ENCODE peak calls at places on chromosomes 12 and 14, in nine cellular contexts. H is pancreas, O is left lung, Z is heart right ventricle, U is cardiac muscle cell, Y is glutamatergic neuron, W is IMR-90, A is astrocyte of the cerebellum, F is ovary. D is an unnamed sample.

GRCh38 chr14:68544150-68544892 is 248.5 kb downstream of the ZFP36L1 start:
- DNase-seq in H (peak), O (peak), Z (no peak), U (peak), Y (no peak), W (peak), A (peak), F (peak), D (no peak)

GRCh38 chr12:18753481-18754117 is 15.7 kb downstream of the CAPZA3 start:
- DNase-seq in H (no peak), O (no peak), Z (peak), U (peak), Y (peak), W (peak), A (no peak), F (no peak), D (no peak)

GRCh38 chr14:75711134-75711795 is 50.2 kb downstream of the TTLL5 start:
- DNase-seq in H (peak), O (no peak), Z (no peak), U (peak), Y (peak), W (peak), A (peak), F (peak), D (no peak)

GRCh38 chr12:27619308-27619707 is 76.9 kb upstream of the REP15 start:
- DNase-seq in H (no peak), O (no peak), Z (no peak), U (peak), Y (no peak), W (peak), A (peak), F (no peak), D (no peak)

GRCh38 chr12:96425321-96425720 is 25.1 kb upstream of the CDK17 start:
- DNase-seq in H (no peak), O (no peak), Z (no peak), U (peak), Y (no peak), W (peak), A (peak), F (no peak), D (no peak)

GRCh38 chr12:58774008-58774407 is 146.3 kb downstream of the LRIG3 start:
- DNase-seq in H (no peak), O (no peak), Z (no peak), U (no peak), Y (no peak), W (no peak), A (no peak), F (no peak), D (no peak)

GRCh38 chr14:104894331-104895206 is 29.5 kb downstream of the CEP170B start:
- DNase-seq in H (peak), O (peak), Z (peak), U (no peak), Y (no peak), W (no peak), A (no peak), F (no peak), D (no peak)

GRCh38 chr12:116736962-116737773 is 701 bp downstream of the SPRING1 start:
- DNase-seq in H (no peak), O (no peak), Z (no peak), U (no peak), Y (peak), W (no peak), A (no peak), F (no peak), D (no peak)

GRCh38 chr14:71169028-71169427 is 261.8 kb downstream of the PCNX1 start:
- DNase-seq in H (no peak), O (no peak), Z (no peak), U (no peak), Y (no peak), W (no peak), A (no peak), F (no peak), D (no peak)

GRCh38 chr12:128820723-128821432 is 2.9 kb downstream of the SLC15A4 start:
- DNase-seq in H (no peak), O (peak), Z (peak), U (no peak), Y (no peak), W (no peak), A (no peak), F (no peak), D (no peak)

DNA sequence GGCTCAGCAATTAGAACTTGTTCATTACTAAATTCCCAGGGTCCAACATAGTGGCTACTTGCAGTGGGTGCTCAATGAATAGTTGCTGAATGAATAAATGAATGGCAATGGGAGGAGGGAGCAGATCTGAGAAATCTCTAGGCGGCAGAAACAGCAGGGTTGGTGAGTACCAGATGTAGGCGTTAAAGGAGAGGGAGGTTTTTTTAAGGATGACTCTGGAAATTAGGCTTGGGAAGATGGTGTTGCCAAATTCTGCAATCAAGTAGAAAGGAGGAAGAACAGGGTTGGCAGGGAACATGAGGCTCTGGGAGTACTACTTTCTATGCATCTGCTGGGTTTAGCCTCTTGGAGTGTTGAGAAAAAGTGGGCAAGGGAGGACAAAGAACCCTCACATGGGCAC is 207.1 kb downstream of the APAF1 start:
- DNase-seq in H (no peak), O (no peak), Z (no peak), U (no peak), Y (no peak), W (no peak), A (no peak), F (no peak), D (no peak)
- TF ChIP-seq CTCF in H (no peak), O (no peak), Z (no peak), U (no peak), Y (no peak), W (no peak), A (no peak), F (no peak), D (no peak)

DNA sequence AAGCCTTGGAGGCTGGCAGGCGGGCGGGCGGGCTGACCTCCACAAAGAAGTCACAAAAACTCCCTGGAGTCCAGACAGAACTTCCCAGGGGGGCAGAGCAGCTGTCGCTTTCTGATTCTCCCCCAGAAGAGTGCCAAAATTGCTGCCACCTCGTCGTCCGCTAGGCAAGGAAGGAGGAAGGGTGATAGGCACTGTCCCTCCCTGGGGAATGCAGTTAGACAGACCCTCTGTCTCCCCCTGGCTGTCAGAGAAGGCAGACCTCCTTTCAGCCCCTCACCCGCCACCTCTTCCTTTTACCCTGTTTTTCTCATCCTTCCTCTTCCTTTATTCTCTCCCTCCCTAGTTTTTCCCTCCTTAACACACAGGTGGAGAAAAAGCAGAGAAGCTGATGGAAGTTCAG is 18.7 kb downstream of the GRIN2B start:
- DNase-seq in H (no peak), O (no peak), Z (no peak), U (no peak), Y (peak), W (no peak), A (no peak), F (no peak), D (no peak)
- TF ChIP-seq CTCF in H (no peak), O (no peak), Z (no peak), U (no peak), Y (peak), W (no peak), A (peak), F (no peak), D (peak)

GRCh38 chr12:123764109-123764508 is 2.0 kb downstream of the DNAH10 start:
- DNase-seq in H (no peak), O (no peak), Z (no peak), U (no peak), Y (no peak), W (no peak), A (no peak), F (no peak), D (no peak)

GRCh38 chr12:123765504-123766035 is 3.5 kb downstream of the DNAH10 start:
- DNase-seq in H (no peak), O (no peak), Z (no peak), U (no peak), Y (no peak), W (no peak), A (no peak), F (no peak), D (no peak)

GRCh38 chr12:123762715-123763052 is 583 bp downstream of the DNAH10 start:
- DNase-seq in H (no peak), O (no peak), Z (no peak), U (no peak), Y (no peak), W (no peak), A (no peak), F (no peak), D (no peak)

GRCh38 chr12:123763093-123763492 is 992 bp downstream of the DNAH10 start:
- DNase-seq in H (no peak), O (no peak), Z (no peak), U (no peak), Y (no peak), W (no peak), A (no peak), F (no peak), D (no peak)

DNA sequence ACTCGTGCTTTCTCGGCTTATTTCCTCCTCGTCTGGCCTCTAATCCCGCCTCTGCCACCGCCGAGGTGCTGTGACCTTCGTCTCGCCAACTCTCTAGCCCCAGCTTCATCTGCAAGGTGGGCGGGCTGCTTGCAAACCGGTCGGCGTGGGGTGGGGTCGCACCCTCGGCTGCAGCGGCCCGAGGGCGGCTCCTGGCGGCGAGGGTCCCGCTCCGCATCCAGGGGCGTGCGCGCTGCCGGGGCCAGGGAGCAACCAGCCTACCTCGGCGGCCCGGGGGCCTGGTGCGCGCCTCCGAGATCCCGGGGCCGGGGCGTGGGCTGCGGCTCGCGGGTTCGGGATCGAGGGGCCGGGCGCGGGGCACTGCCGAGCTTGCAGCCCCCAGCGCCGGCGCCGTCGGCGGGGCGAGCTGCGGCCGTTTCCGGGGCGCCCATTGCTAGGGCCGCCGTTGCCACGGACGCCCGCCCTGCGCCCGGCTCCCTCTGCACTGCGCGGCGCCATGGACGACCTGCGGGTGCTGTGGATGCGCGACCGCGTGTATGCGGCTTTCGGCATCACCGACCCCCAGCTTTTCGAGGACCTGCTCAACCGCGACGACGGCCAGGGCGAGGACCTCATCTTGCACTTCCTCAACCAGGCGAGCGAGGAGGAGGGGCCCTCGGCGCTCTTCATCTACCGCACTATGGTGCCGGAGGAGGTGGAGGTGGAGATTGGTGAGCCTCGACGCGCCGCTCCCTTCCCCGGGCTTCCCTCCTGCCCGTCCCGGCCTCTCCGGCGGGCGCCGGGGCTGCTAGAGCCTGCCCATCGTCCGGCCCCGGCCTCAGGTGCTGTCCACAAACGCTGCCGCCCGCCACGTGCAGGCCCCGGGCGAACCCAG is at the start of gene DNAH10:
- DNase-seq in H (peak), O (peak), Z (no peak), U (peak), Y (peak), W (no peak), A (no peak), F (no peak), D (no peak)
- TF ChIP-seq CTCF in H (no peak), O (no peak), Z (no peak), U (peak), Y (peak), W (peak), A (peak), F (no peak), D (peak)

GRCh38 chr12:54135621-54136027 is 53.2 kb downstream of the SMUG1 start:
- DNase-seq in H (no peak), O (no peak), Z (no peak), U (no peak), Y (no peak), W (no peak), A (no peak), F (no peak), D (peak)

GRCh38 chr12:54134395-54134794 is 54.4 kb downstream of the SMUG1 start:
- DNase-seq in H (no peak), O (no peak), Z (no peak), U (no peak), Y (no peak), W (no peak), A (no peak), F (no peak), D (no peak)

GRCh38 chr12:54132979-54133378 is 55.8 kb downstream of the SMUG1 start:
- DNase-seq in H (no peak), O (no peak), Z (no peak), U (no peak), Y (no peak), W (no peak), A (no peak), F (no peak), D (no peak)

GRCh38 chr12:54133663-54134375 is 55.0 kb downstream of the SMUG1 start:
- DNase-seq in H (no peak), O (no peak), Z (no peak), U (no peak), Y (no peak), W (no peak), A (no peak), F (no peak), D (peak)

GRCh38 chr12:54134850-54135249 is 53.9 kb downstream of the SMUG1 start:
- DNase-seq in H (no peak), O (no peak), Z (no peak), U (no peak), Y (no peak), W (no peak), A (no peak), F (no peak), D (peak)
- TF ChIP-seq CTCF in H (no peak), O (no peak), Z (no peak), U (no peak), Y (no peak), W (no peak), A (no peak), F (no peak), D (peak)

DNA sequence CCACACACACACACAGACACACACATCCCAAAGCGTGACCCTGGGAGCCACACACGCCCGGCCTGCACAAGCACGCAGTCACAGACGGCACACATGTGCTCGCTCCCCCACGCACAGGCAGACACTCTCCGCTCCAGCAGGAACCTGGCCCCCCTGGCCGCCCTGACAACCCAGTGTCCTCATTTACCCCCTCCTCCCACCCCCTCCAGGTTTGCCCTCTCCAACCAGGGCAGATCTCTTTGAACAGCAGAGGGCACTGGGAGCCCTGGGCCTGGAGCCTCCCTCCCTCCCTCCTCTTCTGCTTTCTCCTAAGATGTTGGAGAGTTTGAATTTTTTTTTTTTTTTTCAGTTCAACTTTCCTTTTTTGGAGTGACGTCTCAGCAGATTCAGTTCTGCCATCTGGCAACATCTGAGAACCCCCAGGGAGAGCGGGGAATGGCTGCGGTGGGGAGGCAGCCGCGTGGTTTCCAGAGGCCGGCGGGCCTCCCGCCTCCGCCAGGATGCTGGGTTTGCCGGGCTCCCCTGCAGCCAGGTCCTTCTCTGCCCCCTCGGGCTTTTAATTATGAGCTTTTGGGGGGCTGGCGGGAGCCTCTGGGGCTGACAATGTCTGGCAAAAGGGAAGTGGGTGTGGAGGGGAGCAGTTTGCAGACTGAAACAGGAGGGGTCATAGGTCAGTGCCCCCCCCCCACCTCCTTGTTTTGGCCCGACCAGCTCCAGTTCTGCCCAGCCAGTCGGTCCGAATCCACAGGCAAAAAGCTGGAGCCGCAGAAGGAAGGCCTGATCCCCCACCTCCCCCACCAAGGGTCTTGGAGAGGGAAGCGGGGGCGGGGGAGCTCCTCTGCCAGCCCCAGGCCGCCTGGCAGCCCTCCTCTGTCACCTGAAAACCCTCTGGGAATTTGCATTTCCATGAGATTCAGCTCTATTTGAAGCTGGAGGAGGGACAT is 1.3 kb upstream of the NCOR2 start:
- DNase-seq in H (no peak), O (peak), Z (peak), U (peak), Y (peak), W (peak), A (peak), F (peak), D (no peak)
- TF ChIP-seq CTCF in H (no peak), O (peak), Z (no peak), U (peak), Y (no peak), W (peak), A (peak), F (no peak), D (peak)

DNA sequence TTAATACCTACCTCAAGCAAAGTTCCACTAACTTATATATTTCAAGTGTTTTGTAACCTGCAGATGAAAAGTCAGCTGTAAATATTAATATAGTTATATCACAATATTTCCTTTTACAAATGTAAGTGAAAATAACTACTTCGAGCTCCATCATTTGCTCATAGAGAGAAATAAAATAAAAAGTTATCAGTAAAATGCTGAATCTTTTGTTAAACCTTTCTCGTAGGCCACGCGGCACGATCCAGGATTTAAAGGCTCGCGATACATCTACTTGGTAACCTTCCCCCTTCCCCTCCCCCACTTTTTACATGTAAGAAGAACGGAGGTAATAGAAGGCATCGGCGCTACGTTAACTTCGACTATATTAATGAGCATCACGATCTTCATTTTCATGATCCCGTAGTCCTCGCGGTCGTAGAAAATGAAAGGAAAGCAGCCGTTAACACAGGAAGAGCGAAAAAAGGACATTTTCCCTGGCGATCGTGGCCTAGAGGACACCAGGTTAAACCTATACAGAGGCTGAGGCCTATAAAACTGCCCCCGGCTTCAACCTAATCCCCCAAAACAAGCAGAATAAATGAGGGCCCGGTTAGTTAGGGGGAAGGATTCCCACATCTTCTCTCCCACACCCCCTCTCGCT is 510 bp downstream of the HNRNPC start:
- DNase-seq in H (no peak), O (no peak), Z (no peak), U (peak), Y (no peak), W (peak), A (peak), F (peak), D (no peak)
- TF ChIP-seq CTCF in H (no peak), O (no peak), Z (no peak), U (no peak), Y (no peak), W (no peak), A (no peak), F (no peak), D (no peak)

GRCh38 chr12:48965447-48965846 is 6.1 kb downstream of the WNT10B start:
- DNase-seq in H (no peak), O (no peak), Z (no peak), U (peak), Y (no peak), W (peak), A (no peak), F (no peak), D (no peak)
- TF ChIP-seq CTCF in H (no peak), O (no peak), Z (no peak), U (peak), Y (no peak), W (peak), A (peak), F (no peak), D (peak)

D was measured in D721Med.